ENCODE peak calls at places on chromosome 2, in seven cellular contexts. C is EH, J is GM13976, H is GM13977, G is RKO, Y is neural crest cell, U is EL. F is an unnamed sample.

GRCh38 chr2:174428214-174428613 is 32.7 kb downstream of the SCRN3 start:
- DNase-seq in C (no peak), J (no peak), H (no peak), G (no peak), Y (no peak), U (no peak), F (no peak)

GRCh38 chr2:158748925-158749590 is 46.1 kb upstream of the DAPL1 start:
- DNase-seq in C (no peak), J (no peak), H (no peak), G (no peak), Y (no peak), U (no peak), F (no peak)

GRCh38 chr2:36811071-36811470 is 114.6 kb downstream of the VIT start:
- DNase-seq in C (no peak), J (no peak), H (no peak), G (no peak), Y (no peak), U (no peak), F (no peak)

GRCh38 chr2:88753833-88754584 is 62.5 kb downstream of the RPIA start:
- DNase-seq in C (no peak), J (peak), H (peak), G (peak), Y (no peak), U (no peak), F (peak)

GRCh38 chr2:134917958-134918517 is 584 bp upstream of the CCNT2 start:
- DNase-seq in C (no peak), J (no peak), H (peak), G (no peak), Y (no peak), U (no peak), F (no peak)

GRCh38 chr2:212145111-212145510 is 393.5 kb downstream of the ERBB4 start:
- DNase-seq in C (peak), J (no peak), H (no peak), G (no peak), Y (no peak), U (peak), F (peak)

GRCh38 chr2:59184281-59185020 is 943.3 kb upstream of the FANCL start:
- DNase-seq in C (peak), J (no peak), H (no peak), G (no peak), Y (no peak), U (no peak), F (no peak)

GRCh38 chr2:157948856-157949255 is 72.7 kb upstream of the ACVR1 start:
- DNase-seq in C (no peak), J (no peak), H (no peak), G (no peak), Y (no peak), U (no peak), F (no peak)

GRCh38 chr2:233980955-233981555 is 63.9 kb downstream of the TRPM8 start:
- DNase-seq in C (no peak), J (no peak), H (no peak), G (no peak), Y (no peak), U (no peak), F (no peak)